ENCODE peak calls at places on chromosome 22, in five cellular contexts. One of them, this sample, is unnamed.

GRCh38 chr22:50041361-50042065 is 16.6 kb downstream of the TTLL8 start:
- ATAC-seq in HepG2: no peak
- ATAC-seq in upper lobe of left lung: no peak
- ATAC-seq in GM12878: no peak
- ATAC-seq in K562: no peak
- ATAC-seq in this sample: no peak

GRCh38 chr22:39592104-39593060 is 21.8 kb downstream of the CACNA1I start:
- ATAC-seq in HepG2: no peak
- ATAC-seq in upper lobe of left lung: peak
- ATAC-seq in GM12878: no peak
- ATAC-seq in K562: no peak
- ATAC-seq in this sample: no peak

GRCh38 chr22:39234157-39234793 is 10.5 kb downstream of the PDGFB start:
- ATAC-seq in HepG2: no peak
- ATAC-seq in upper lobe of left lung: peak
- ATAC-seq in GM12878: no peak
- ATAC-seq in K562: peak
- ATAC-seq in this sample: peak

GRCh38 chr22:38572065-38572464 is 2.1 kb upstream of the DMC1 start:
- ATAC-seq in HepG2: peak
- ATAC-seq in upper lobe of left lung: no peak
- ATAC-seq in GM12878: peak
- ATAC-seq in K562: peak
- ATAC-seq in this sample: no peak

GRCh38 chr22:36323855-36324331 is 63.9 kb downstream of the MYH9 start:
- ATAC-seq in HepG2: no peak
- ATAC-seq in upper lobe of left lung: peak
- ATAC-seq in GM12878: no peak
- ATAC-seq in K562: no peak
- ATAC-seq in this sample: peak

GRCh38 chr22:34914871-34915270 is 151.1 kb upstream of the ISX start:
- ATAC-seq in HepG2: no peak
- ATAC-seq in upper lobe of left lung: no peak
- ATAC-seq in GM12878: no peak
- ATAC-seq in K562: no peak
- ATAC-seq in this sample: no peak

GRCh38 chr22:37126882-37127281 is 17.4 kb upstream of the TMPRSS6 start:
- ATAC-seq in HepG2: peak
- ATAC-seq in upper lobe of left lung: no peak
- ATAC-seq in GM12878: peak
- ATAC-seq in K562: peak
- ATAC-seq in this sample: no peak

GRCh38 chr22:19430890-19431541 is 517 bp downstream of the HIRA start:
- ATAC-seq in HepG2: peak
- ATAC-seq in upper lobe of left lung: no peak
- ATAC-seq in GM12878: no peak
- ATAC-seq in K562: peak
- ATAC-seq in this sample: no peak

GRCh38 chr22:37337204-37337943 is 55.1 kb downstream of the CYTH4 start:
- ATAC-seq in HepG2: no peak
- ATAC-seq in upper lobe of left lung: no peak
- ATAC-seq in GM12878: peak
- ATAC-seq in K562: no peak
- ATAC-seq in this sample: no peak

GRCh38 chr22:48453751-48454485 is 1373.8 kb downstream of the BRD1 start:
- ATAC-seq in HepG2: no peak
- ATAC-seq in upper lobe of left lung: no peak
- ATAC-seq in GM12878: no peak
- ATAC-seq in K562: no peak
- ATAC-seq in this sample: no peak

GRCh38 chr22:40739723-40740122 is 60.4 kb downstream of the MCHR1 start:
- ATAC-seq in HepG2: no peak
- ATAC-seq in upper lobe of left lung: no peak
- ATAC-seq in GM12878: no peak
- ATAC-seq in K562: no peak
- ATAC-seq in this sample: peak

GRCh38 chr22:38947321-38948112 is 9.9 kb upstream of the APOBEC3A start:
- ATAC-seq in HepG2: no peak
- ATAC-seq in upper lobe of left lung: no peak
- ATAC-seq in GM12878: peak
- ATAC-seq in K562: no peak
- ATAC-seq in this sample: no peak

GRCh38 chr22:31090217-31091085 is 9.3 kb downstream of the SMTN start:
- ATAC-seq in HepG2: no peak
- ATAC-seq in upper lobe of left lung: no peak
- ATAC-seq in GM12878: no peak
- ATAC-seq in K562: no peak
- ATAC-seq in this sample: peak

GRCh38 chr22:37077802-37078448 is 26.4 kb downstream of the KCTD17 start:
- ATAC-seq in HepG2: peak
- ATAC-seq in upper lobe of left lung: no peak
- ATAC-seq in GM12878: peak
- ATAC-seq in K562: peak
- ATAC-seq in this sample: no peak

GRCh38 chr22:50734986-50735738 is 2.8 kb upstream of the ACR start:
- ATAC-seq in HepG2: no peak
- ATAC-seq in upper lobe of left lung: no peak
- ATAC-seq in GM12878: no peak
- ATAC-seq in K562: no peak
- ATAC-seq in this sample: no peak

GRCh38 chr22:48424201-48424627 is 1403.5 kb downstream of the BRD1 start:
- ATAC-seq in HepG2: no peak
- ATAC-seq in upper lobe of left lung: no peak
- ATAC-seq in GM12878: no peak
- ATAC-seq in K562: no peak
- ATAC-seq in this sample: no peak

GRCh38 chr22:31800065-31800464 is 46.2 kb downstream of the DEPDC5 start:
- ATAC-seq in HepG2: no peak
- ATAC-seq in upper lobe of left lung: no peak
- ATAC-seq in GM12878: no peak
- ATAC-seq in K562: no peak
- ATAC-seq in this sample: no peak

GRCh38 chr22:46815896-46816721 is 53.7 kb downstream of the TBC1D22A start:
- ATAC-seq in HepG2: peak
- ATAC-seq in upper lobe of left lung: peak
- ATAC-seq in GM12878: no peak
- ATAC-seq in K562: peak
- ATAC-seq in this sample: peak
- TF ChIP-seq POLR2AphosphoS5 in HepG2: no peak
- TF ChIP-seq POLR2AphosphoS5 in upper lobe of left lung: no peak
- TF ChIP-seq POLR2AphosphoS5 in GM12878: no peak
- TF ChIP-seq POLR2AphosphoS5 in K562: no peak
- TF ChIP-seq POLR2AphosphoS5 in this sample: no peak

DNA sequence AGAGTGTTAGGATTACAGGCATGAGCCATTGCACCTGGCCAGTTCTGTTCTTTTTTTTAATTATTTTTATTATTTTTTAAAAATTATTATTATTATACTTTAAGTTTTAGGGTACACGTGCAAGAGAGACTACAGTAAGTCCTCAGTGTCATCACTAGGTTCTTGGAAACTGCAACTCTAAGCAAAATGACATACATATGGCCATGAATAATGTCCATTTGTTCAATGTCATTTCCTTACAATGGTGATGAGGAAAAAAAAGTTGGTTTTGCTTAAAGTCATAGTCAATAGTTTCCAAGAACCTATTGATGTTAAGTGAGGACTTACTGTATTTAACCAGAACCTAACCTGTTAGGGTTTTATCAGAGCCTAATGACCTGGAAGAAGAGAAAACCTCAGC is 29.4 kb upstream of the TOP3B start:
- ATAC-seq in HepG2: no peak
- ATAC-seq in upper lobe of left lung: no peak
- ATAC-seq in GM12878: no peak
- ATAC-seq in K562: no peak
- ATAC-seq in this sample: no peak
- TF ChIP-seq EP300 in HepG2: no peak
- TF ChIP-seq EP300 in upper lobe of left lung: no peak
- TF ChIP-seq EP300 in GM12878: no peak
- TF ChIP-seq EP300 in K562: no peak
- TF ChIP-seq EP300 in this sample: no peak

GRCh38 chr22:20920881-20921203 is 3.6 kb downstream of the CRKL start:
- ATAC-seq in HepG2: no peak
- ATAC-seq in upper lobe of left lung: no peak
- ATAC-seq in GM12878: no peak
- ATAC-seq in K562: no peak
- ATAC-seq in this sample: no peak
- H3K4me3 ChIP-seq in HepG2: peak
- H3K4me3 ChIP-seq in upper lobe of left lung: no peak
- H3K4me3 ChIP-seq in GM12878: peak
- H3K4me3 ChIP-seq in K562: peak
- H3K4me3 ChIP-seq in this sample: peak

DNA sequence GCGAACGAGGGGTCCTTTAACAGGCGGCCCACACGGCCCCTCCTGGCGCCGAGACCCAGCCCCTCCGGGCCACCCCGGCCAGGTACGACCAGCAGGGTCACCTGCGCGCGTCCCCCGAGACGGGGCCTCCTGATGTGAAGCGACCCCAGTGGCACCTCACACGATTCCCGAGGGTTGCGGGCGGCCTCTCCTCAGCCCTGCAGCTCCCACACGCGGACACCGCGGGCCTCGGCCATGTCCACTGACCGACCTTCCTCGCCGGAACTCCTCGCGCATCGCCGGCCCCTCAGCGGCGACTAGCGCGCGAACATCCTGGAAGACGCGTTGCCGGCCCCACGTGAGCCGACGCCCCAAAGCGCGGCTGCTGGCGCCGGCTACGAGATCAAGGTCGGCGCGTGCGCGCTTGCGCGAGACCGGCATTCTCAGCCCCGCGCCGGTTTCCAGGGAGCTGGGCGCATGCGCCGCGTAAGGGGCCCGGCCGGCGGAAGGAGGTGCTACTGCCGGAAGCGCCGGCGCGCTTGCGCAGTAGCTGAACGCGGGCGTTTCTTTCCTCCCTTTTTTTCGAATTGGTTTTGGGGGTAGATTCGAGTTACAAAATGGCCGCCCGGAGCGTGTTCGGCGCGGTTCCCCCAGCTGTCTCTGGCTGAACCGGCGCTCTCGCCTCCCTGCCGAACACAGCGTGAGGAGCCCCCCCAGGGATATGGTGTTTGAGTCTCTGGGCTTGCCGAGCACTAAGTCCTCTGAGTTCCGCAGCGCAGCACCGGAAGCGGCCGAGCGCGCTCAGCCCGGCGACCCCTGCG is at the start of gene NUP50:
- ATAC-seq in HepG2: peak
- ATAC-seq in upper lobe of left lung: peak
- ATAC-seq in GM12878: peak
- ATAC-seq in K562: peak
- ATAC-seq in this sample: peak
- TF ChIP-seq POLR2AphosphoS5 in HepG2: peak
- TF ChIP-seq POLR2AphosphoS5 in upper lobe of left lung: peak
- TF ChIP-seq POLR2AphosphoS5 in GM12878: peak
- TF ChIP-seq POLR2AphosphoS5 in K562: peak
- TF ChIP-seq POLR2AphosphoS5 in this sample: peak

DNA sequence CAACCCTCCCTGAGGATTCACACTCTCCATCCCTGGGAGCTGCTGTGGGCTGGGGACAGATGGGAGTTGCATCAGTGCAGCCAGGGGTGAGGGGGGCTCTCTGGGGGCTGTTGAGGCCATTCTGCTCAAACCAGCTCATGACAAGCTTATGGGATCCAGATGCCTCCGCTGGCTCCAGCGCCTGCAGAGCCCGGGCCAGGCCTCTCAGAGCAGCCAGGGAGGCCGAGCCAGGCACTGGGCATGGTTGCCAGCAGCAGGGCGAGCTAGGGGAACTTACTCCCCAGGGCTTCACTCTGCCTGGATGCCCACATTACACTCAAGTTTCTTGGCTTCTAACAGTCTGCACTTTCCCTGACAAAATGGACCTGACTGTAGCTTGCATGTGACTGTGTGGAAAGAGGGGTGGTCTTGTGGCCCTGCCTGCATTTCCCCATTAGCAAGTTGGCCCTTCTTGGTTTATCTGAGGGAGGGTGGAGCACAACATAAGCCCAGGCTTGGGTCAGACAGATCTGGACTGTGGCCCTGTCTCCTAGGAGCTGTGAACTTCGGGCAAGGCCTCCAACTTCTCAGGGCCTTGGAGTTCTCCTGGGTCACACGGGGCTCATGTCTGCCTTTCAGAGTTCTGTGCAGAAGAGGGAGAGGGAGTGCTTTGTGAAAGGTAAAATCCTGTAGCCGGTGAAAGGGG is 34.5 kb upstream of the CYB5R3 start:
- ATAC-seq in HepG2: no peak
- ATAC-seq in upper lobe of left lung: no peak
- ATAC-seq in GM12878: no peak
- ATAC-seq in K562: no peak
- ATAC-seq in this sample: peak
- TF ChIP-seq EP300 in HepG2: no peak
- TF ChIP-seq EP300 in upper lobe of left lung: no peak
- TF ChIP-seq EP300 in GM12878: no peak
- TF ChIP-seq EP300 in K562: no peak
- TF ChIP-seq EP300 in this sample: no peak

GRCh38 chr22:26310616-26311015 is 118.4 kb upstream of the ASPHD2 start:
- ATAC-seq in HepG2: no peak
- ATAC-seq in upper lobe of left lung: no peak
- ATAC-seq in GM12878: no peak
- ATAC-seq in K562: no peak
- ATAC-seq in this sample: no peak
- H3K4me3 ChIP-seq in HepG2: no peak
- H3K4me3 ChIP-seq in upper lobe of left lung: no peak
- H3K4me3 ChIP-seq in GM12878: no peak
- H3K4me3 ChIP-seq in K562: no peak
- H3K4me3 ChIP-seq in this sample: no peak